ENCODE peak calls at places on chromosomes 1 and 21, in six cellular contexts. E is AG09319, O is pancreas, T is NCI-H2029, Q is IMR-90, U is NT2/D1. G is an unnamed sample.

GRCh38 chr1:192439373-192440025 is 122.7 kb downstream of the RGS21 start:
- DNase-seq in E (peak), U (no peak), O (no peak), T (no peak), Q (peak), G (no peak)

GRCh38 chr1:161228032-161228431 is 2.2 kb downstream of the TOMM40L start:
- DNase-seq in T (no peak), Q (no peak), E (no peak), O (no peak), U (no peak), G (no peak)

GRCh38 chr1:45569962-45570581 is 13.8 kb upstream of the NASP start:
- DNase-seq in O (peak), Q (peak), E (peak), U (peak), T (peak), G (peak)

GRCh38 chr21:15060776-15061175 is 4.0 kb downstream of the NRIP1 start:
- DNase-seq in O (no peak), Q (peak), T (no peak), E (no peak), U (no peak), G (no peak)

GRCh38 chr1:64493864-64494263 is 23.9 kb downstream of the CACHD1 start:
- DNase-seq in T (no peak), O (no peak), U (peak), Q (no peak), E (no peak), G (no peak)

GRCh38 chr1:41496080-41497055 is 11.9 kb upstream of the EDN2 start:
- DNase-seq in T (peak), U (peak), E (peak), Q (peak), O (peak), G (peak)

GRCh38 chr1:207024202-207025143 is 8.1 kb downstream of the C1orf116 start:
- DNase-seq in U (no peak), O (no peak), T (no peak), E (no peak), Q (no peak), G (no peak)

GRCh38 chr1:156654700-156655099 is 12.8 kb downstream of the BCAN start:
- DNase-seq in Q (no peak), O (no peak), U (no peak), T (no peak), E (no peak), G (no peak)

GRCh38 chr1:236067854-236068454 is 3.1 kb upstream of the NID1 start:
- DNase-seq in Q (peak), O (no peak), E (no peak), U (no peak), T (no peak), G (no peak)

GRCh38 chr1:160163612-160164011 is 12.2 kb downstream of the ATP1A4 start:
- DNase-seq in E (no peak), Q (no peak), O (no peak), U (no peak), T (no peak), G (no peak)

GRCh38 chr1:229784834-229785233 is 158.8 kb downstream of the URB2 start:
- DNase-seq in U (no peak), O (no peak), T (no peak), E (no peak), Q (no peak), G (no peak)

GRCh38 chr1:165773324-165773965 is 4.8 kb upstream of the TMCO1 start:
- DNase-seq in T (no peak), Q (peak), E (no peak), U (no peak), O (no peak), G (no peak)

GRCh38 chr1:115099693-115100050 is 10.4 kb upstream of the TSPAN2 start:
- DNase-seq in T (no peak), U (no peak), E (no peak), O (no peak), Q (no peak), G (no peak)

GRCh38 chr1:31660871-31661455 is 16.3 kb upstream of the PEF1 start:
- DNase-seq in E (no peak), T (no peak), O (peak), Q (no peak), U (no peak), G (no peak)

GRCh38 chr1:155070721-155071556 is 7.4 kb downstream of the EFNA4 start:
- DNase-seq in Q (peak), U (peak), O (peak), E (no peak), T (peak), G (no peak)

GRCh38 chr1:220881918-220882891 is 3.0 kb downstream of the HLX start:
- DNase-seq in Q (peak), U (peak), T (no peak), E (no peak), O (no peak), G (no peak)

GRCh38 chr1:20723537-20724363 is 5.9 kb upstream of the KIF17 start:
- DNase-seq in E (no peak), O (peak), U (no peak), Q (no peak), T (no peak), G (peak)

GRCh38 chr1:29753771-29754607 is 517.7 kb downstream of the PTPRU start:
- DNase-seq in Q (no peak), E (no peak), T (no peak), U (no peak), O (no peak), G (peak)

GRCh38 chr1:54100500-54100899 is 47.1 kb downstream of the TCEANC2 start:
- DNase-seq in Q (no peak), T (no peak), U (no peak), O (no peak), E (no peak), G (no peak)

GRCh38 chr1:108817016-108817415 is 39.9 kb downstream of the AKNAD1 start:
- DNase-seq in T (no peak), E (no peak), Q (peak), O (no peak), U (no peak), G (no peak)

GRCh38 chr1:109252893-109253802 is 3.8 kb downstream of the CELSR2 start:
- DNase-seq in E (no peak), O (no peak), U (no peak), Q (no peak), T (peak), G (peak)

GRCh38 chr1:89112871-89113613 is 12.9 kb downstream of the GBP2 start:
- DNase-seq in Q (no peak), U (no peak), E (no peak), O (no peak), T (no peak), G (no peak)

GRCh38 chr1:230071316-230071715 is 4.3 kb downstream of the GALNT2 start:
- DNase-seq in E (no peak), O (peak), U (no peak), T (no peak), Q (no peak), G (no peak)

GRCh38 chr1:202135221-202135721 is 9.3 kb downstream of the ARL8A start:
- DNase-seq in Q (peak), T (no peak), U (peak), O (peak), E (peak), G (no peak)

GRCh38 chr1:52424238-52424637 is 19.8 kb downstream of the PRPF38A start:
- DNase-seq in E (no peak), O (no peak), T (no peak), U (no peak), Q (peak), G (no peak)

GRCh38 chr1:211267204-211267857 is 8.2 kb downstream of the RCOR3 start:
- DNase-seq in T (no peak), Q (no peak), U (no peak), O (no peak), E (no peak), G (no peak)

GRCh38 chr1:220325306-220325995 is 53.2 kb upstream of the RAB3GAP2 start:
- DNase-seq in Q (no peak), O (no peak), T (no peak), E (no peak), U (no peak), G (no peak)

GRCh38 chr1:75067975-75068374 is 66.2 kb upstream of the LHX8 start:
- DNase-seq in Q (no peak), E (no peak), T (no peak), O (no peak), U (no peak), G (no peak)

GRCh38 chr1:221089803-221090202 is 210.6 kb downstream of the HLX start:
- DNase-seq in E (no peak), O (no peak), T (no peak), U (no peak), Q (no peak), G (no peak)

GRCh38 chr21:24649691-24650090 is 957.6 kb downstream of the MRPL39 start:
- DNase-seq in T (no peak), O (no peak), Q (no peak), U (no peak), E (no peak), G (no peak)

GRCh38 chr1:9763914-9764313 is 59.9 kb downstream of the CLSTN1 start:
- DNase-seq in U (no peak), T (no peak), E (no peak), O (no peak), Q (no peak), G (no peak)

GRCh38 chr1:151828931-151829330 is 2.7 kb downstream of the RORC start:
- DNase-seq in U (peak), T (no peak), E (no peak), Q (peak), O (no peak), G (no peak)

GRCh38 chr1:37174876-37175275 is 140.6 kb upstream of the GRIK3 start:
- DNase-seq in E (no peak), Q (no peak), T (no peak), U (peak), O (no peak), G (no peak)

GRCh38 chr1:223683586-223684487 is 18.3 kb upstream of the CAPN8 start:
- DNase-seq in O (no peak), Q (peak), E (no peak), U (peak), T (peak), G (peak)

GRCh38 chr1:206066479-206067171 is 13.7 kb downstream of the RHEX start:
- DNase-seq in T (no peak), Q (no peak), U (no peak), O (no peak), E (no peak), G (no peak)

GRCh38 chr1:183025782-183026774 is 2.9 kb downstream of the LAMC1 start:
- DNase-seq in U (no peak), Q (peak), E (no peak), T (no peak), O (no peak), G (no peak)

GRCh38 chr1:228911225-228911624 is 175.9 kb downstream of the RHOU start:
- DNase-seq in Q (no peak), T (no peak), O (no peak), U (no peak), E (no peak), G (peak)

GRCh38 chr1:204254031-204254661 is 40.4 kb upstream of the GOLT1A start:
- DNase-seq in T (no peak), O (no peak), Q (peak), U (no peak), E (peak), G (peak)

G was measured in ureter.